ENCODE peak calls at places on chromosomes 13 and 19, in five cellular contexts. T is foreskin fibroblast, R is adrenal gland, L is body of pancreas, G is NB4. N is an unnamed sample.

GRCh38 chr13:30963794-30964193 is 31.3 kb downstream of the TEX26 start:
- DNase-seq in R (peak; percentile 54), G (no peak), T (peak; percentile 64), L (peak; percentile 18), N (peak; percentile 28)

GRCh38 chr13:48125794-48126228 is 30.9 kb upstream of the MED4 start:
- DNase-seq in L (no peak), G (no peak), R (peak; percentile 74), T (peak; percentile 24), N (peak; percentile 43)

GRCh38 chr13:75494491-75494890 is 12.5 kb upstream of the TBC1D4 start:
- DNase-seq in L (no peak), T (peak; percentile 40), G (no peak), R (no peak), N (no peak)

GRCh38 chr19:45117167-45117594 is 24.2 kb downstream of the PPP1R37 start:
- DNase-seq in T (no peak), R (no peak), L (no peak), G (peak; percentile 90), N (no peak)

GRCh38 chr19:3890590-3890989 is 10.1 kb downstream of the ATCAY start:
- DNase-seq in T (no peak), G (no peak), R (no peak), L (no peak), N (no peak)

GRCh38 chr19:15249560-15249874 is 17.3 kb upstream of the EPHX3 start:
- DNase-seq in R (no peak), T (no peak), G (no peak), L (no peak), N (no peak)

GRCh38 chr19:52640916-52641315 is 2.8 kb upstream of the ZNF83 start:
- DNase-seq in L (no peak), G (peak; percentile 8), T (peak; percentile 89), R (no peak), N (peak; percentile 36)

GRCh38 chr13:97344250-97345175 is 89.5 kb upstream of the RAP2A start:
- DNase-seq in L (peak; percentile 68), G (peak; percentile 60), T (peak; percentile 83), R (peak; percentile 95), N (peak; percentile 64)

GRCh38 chr19:46373573-46374359 is 26.9 kb downstream of the PPP5C start:
- DNase-seq in R (peak; percentile 71), L (peak; percentile 91), G (no peak), T (peak; percentile 78), N (peak; percentile 58)

GRCh38 chr19:31988256-31988655 is 357.2 kb upstream of the ZNF507 start:
- DNase-seq in G (no peak), R (no peak), T (no peak), L (no peak), N (no peak)

GRCh38 chr19:44002212-44002565 is 568 bp upstream of the ZNF230 start:
- DNase-seq in R (no peak), T (peak; percentile 25), G (no peak), L (no peak), N (no peak)

GRCh38 chr13:107276936-107277335 is 709.0 kb upstream of the ARGLU1 start:
- DNase-seq in T (no peak), L (no peak), G (no peak), R (no peak), N (peak; percentile 8)

GRCh38 chr13:50128406-50129048 is 113.3 kb downstream of the KCNRG start:
- DNase-seq in T (no peak), R (no peak), G (no peak), L (no peak), N (no peak)
- H3K4me3 ChIP-seq in T (no peak overlapping the region), R (no peak overlapping the region), G (no peak overlapping the region), L (no peak overlapping the region), N (no peak overlapping the region)

DNA sequence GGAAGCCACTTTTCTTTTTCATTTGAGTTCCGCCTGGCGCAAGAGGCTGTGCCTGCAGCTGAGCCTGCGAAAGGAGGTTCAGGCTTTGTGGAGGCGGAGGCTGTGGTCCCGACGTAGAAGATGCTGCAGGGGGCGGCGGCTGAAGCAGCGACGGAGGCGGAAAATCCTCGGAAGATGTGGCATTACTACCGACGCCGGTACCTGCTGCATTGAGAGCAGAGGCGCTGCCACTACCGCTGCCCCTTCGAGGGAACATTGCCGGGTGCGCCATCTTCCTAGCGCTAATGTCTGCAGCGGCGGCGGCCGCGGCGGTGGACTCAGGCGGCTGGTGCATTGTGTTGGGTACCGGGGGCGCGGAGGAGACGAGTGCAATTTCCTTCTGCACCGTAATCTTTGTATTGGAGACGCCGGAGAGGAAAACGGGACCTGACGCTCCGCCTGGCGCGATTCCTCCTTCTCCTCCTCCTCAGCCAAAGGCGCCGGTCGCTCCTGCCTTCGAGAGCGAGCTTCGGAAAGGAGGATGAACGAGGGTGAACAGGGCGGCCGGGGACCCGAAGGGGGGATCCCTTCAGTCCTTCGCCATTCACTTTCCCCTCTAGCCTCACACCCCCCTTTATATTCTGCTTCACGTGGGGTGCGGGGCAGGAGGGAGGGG is at the start of gene TSC22D1:
- DNase-seq in L (peak; percentile 48), T (peak; percentile 73), R (peak; percentile 72), G (peak; percentile 67), N (peak; percentile 53)
- TF ChIP-seq CTCF in L (peak; percentile 14), T (no peak), R (peak; percentile 32), G (no peak), N (peak; percentile 17)

DNA sequence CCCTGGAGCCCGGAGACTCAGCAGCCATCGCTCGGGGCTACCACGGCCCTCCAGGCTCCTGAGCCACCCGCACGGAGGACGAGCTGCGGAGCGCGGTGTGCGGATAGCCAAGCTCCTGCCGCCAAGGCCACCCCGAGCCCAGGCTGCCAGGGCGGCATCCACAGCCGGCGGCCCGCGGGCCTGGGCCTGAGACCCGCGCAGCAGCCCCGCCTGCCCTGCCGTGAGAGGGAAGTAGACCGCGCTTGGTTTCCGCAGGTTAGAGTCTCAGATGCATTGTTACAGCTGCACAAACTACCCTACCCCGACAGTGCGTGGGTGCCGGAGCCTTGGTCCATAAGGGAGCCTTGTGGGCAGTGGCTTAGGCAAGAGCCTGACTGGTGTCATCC is 253.8 kb upstream of the SGCG start:
- DNase-seq in T (no peak), G (no peak), R (no peak), L (no peak), N (no peak)
- H3K4me3 ChIP-seq in T (no peak overlapping the region), G (no peak overlapping the region), R (no peak overlapping the region), L (no peak overlapping the region), N (no peak overlapping the region)

DNA sequence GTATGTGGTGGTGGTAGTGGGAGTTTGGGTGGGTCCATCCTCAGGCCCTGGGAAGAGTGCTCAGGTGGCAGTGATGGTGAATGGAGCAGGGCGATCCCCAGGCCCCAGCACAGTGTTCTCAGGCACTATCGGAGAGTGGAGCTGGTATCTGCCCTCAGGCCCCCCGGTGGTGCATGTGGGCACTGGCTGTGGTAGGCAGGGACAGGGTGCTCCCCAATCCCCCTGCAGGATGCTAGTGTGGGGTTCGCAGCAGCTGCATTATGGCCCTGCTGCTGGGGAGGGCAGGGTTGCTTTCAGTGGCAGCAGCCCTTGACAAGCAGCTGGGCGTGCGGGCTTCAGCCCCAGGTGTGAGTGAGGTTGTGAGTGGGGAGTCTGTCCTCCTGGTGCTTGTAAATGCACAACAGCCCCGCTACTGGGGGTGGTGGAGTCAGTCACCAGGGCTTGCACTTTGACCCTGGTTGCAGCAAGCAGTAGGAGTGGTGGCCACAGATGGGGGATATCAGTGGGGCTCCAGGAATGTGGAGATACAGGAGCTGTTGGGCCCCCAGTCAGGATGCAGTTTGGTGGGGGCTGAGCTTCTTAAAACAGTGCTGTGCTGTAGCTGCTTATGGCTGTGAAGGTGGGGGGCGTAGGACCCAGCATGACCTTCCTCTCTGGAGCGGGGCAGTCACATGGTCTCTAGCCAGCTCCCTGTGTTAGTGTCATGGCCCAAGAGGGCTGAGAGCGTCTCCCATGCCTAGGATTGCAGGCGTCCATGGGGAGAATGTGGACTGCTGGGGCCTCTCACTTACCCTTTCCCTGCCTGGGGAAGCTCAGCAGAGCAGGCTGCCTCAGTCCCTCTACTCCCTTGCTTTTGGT is 38.7 kb upstream of the ARHGEF7 start:
- DNase-seq in R (no peak), T (no peak), L (no peak), G (no peak), N (no peak)
- TF ChIP-seq CTCF in R (no peak), T (no peak), L (no peak), G (no peak), N (no peak)

GRCh38 chr19:16585808-16586476 is 13.7 kb upstream of the SLC35E1 start:
- DNase-seq in L (no peak), T (no peak), G (peak; percentile 67), R (no peak), N (no peak)

GRCh38 chr19:16588824-16589577 is 16.8 kb upstream of the SLC35E1 start:
- DNase-seq in R (no peak), L (no peak), G (no peak), T (no peak), N (no peak)

GRCh38 chr19:16586477-16586871 is 14.3 kb upstream of the SLC35E1 start:
- DNase-seq in G (no peak), R (no peak), T (no peak), L (no peak), N (no peak)

GRCh38 chr19:16588089-16588823 is 16.0 kb upstream of the SLC35E1 start:
- DNase-seq in L (peak; percentile 40), T (peak; percentile 27), G (peak; percentile 90), R (peak; percentile 75), N (no peak)

DNA sequence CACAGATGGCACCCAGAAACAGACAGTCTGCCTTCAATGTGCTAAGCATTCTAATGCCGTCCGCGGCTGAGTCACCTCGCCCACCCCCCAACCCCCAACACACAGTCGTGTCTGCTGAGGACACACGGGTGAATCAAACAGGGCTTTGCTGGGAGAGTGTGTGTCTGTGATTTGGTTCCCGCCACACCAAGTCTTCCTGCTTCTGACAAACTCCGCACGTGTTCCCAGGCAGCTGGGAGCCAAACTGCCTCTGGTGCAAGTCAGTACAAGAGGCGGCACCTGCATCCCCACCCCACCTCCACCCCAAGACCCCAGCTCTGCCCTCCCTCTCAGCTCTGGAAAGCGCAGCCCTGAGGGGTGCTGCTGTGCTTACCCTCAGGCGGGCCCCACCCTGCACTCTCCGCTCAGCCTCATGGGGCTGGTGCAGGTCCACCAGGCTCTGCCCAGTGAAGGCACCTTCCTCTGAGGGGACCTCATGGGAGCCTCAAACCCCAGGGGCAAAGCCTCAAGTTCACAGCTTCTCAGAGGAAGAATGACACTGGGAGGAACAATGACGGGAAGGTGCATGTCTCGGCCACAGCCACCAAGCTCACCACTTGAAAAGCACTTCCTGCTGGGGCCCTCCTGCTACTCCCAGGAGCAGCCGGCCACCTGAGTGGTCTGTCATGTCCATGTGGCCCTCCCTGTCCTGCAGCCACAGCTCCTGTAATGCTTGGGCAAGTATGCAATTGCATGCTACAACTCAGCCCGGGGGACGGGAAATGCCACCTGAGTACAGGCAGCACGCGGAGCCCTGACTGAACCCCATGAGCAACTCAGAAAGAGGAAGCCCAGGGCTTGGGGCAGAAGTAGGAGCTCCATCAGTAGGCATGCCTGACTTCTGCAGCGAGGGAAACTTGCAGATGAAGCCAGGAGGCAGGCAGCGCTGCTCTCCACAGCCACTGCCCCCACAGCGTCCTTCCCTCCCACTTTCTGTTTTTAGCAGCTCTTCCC is 15.1 kb upstream of the SLC35E1 start:
- DNase-seq in G (peak; percentile 91), T (peak; percentile 71), R (peak; percentile 68), L (no peak), N (peak; percentile 69)
- H3K4me3 ChIP-seq in G (peak overlapping the region; percentile 48), T (no peak overlapping the region), R (no peak overlapping the region), L (no peak overlapping the region), N (no peak overlapping the region)